ENCODE peak calls at places on chromosomes 5 and 9, in seven cellular contexts. V is left lung, Y is Karpas-422, A is colonic mucosa, G is neural progenitor cell, I is adrenal gland, K is H1. W is an unnamed sample. For H3K4me1, the result is how much of the 10 kb centered on the place peaks cover.

GRCh38 chr5:134175874-134176522 is 752 bp downstream of the SKP1 start:
- DNase-seq in G (no peak), Y (peak), V (no peak), K (no peak), I (peak), A (peak), W (peak)

GRCh38 chr5:92998456-92998855 is 582.6 kb downstream of the NR2F1-AS1 start:
- DNase-seq in K (no peak), V (no peak), Y (no peak), G (no peak), I (no peak), A (no peak), W (peak)

GRCh38 chr5:42650111-42650510 is 106.5 kb upstream of the CCDC152 start:
- DNase-seq in A (no peak), Y (no peak), K (no peak), G (no peak), I (no peak), V (no peak), W (no peak)

GRCh38 chr9:119868694-119869093 is 499.5 kb upstream of the BRINP1 start:
- DNase-seq in A (no peak), I (no peak), G (no peak), K (no peak), V (no peak), Y (no peak), W (no peak)

GRCh38 chr5:76500633-76501393 is 97.7 kb downstream of the IQGAP2 start:
- DNase-seq in A (no peak), Y (no peak), G (no peak), K (no peak), I (no peak), V (no peak), W (no peak)

GRCh38 chr5:58114324-58114723 is 345.6 kb downstream of the PLK2 start:
- DNase-seq in A (no peak), Y (no peak), V (no peak), G (no peak), K (no peak), I (no peak), W (no peak)

GRCh38 chr5:138229387-138229786 is 16.3 kb upstream of the CDC23 start:
- DNase-seq in Y (no peak), A (no peak), V (no peak), G (no peak), I (no peak), K (no peak), W (no peak)

GRCh38 chr9:94872921-94873511 is 146.5 kb downstream of the AOPEP start:
- DNase-seq in Y (no peak), A (no peak), K (no peak), V (no peak), I (no peak), G (no peak), W (no peak)

GRCh38 chr9:75903785-75904360 is 13.4 kb downstream of the PCSK5 start:
- DNase-seq in V (no peak), G (no peak), I (peak), Y (no peak), A (no peak), K (no peak), W (peak)

GRCh38 chr9:108956098-108956533 is 21.9 kb downstream of the ABITRAM start:
- DNase-seq in I (no peak), V (no peak), Y (no peak), A (no peak), K (no peak), G (no peak), W (no peak)

GRCh38 chr9:114507726-114508125 is 2.5 kb upstream of the WHRN start:
- DNase-seq in A (no peak), Y (peak), I (peak), K (no peak), V (no peak), G (peak), W (no peak)

GRCh38 chr5:111668713-111669112 is 88.3 kb downstream of the NREP start:
- DNase-seq in K (no peak), Y (no peak), V (no peak), I (no peak), G (no peak), A (no peak), W (no peak)

GRCh38 chr9:128625391-128626145 is 31.1 kb downstream of the DYNC2I2 start:
- DNase-seq in Y (no peak), K (no peak), A (peak), G (no peak), V (peak), I (peak), W (no peak)

GRCh38 chr9:36445800-36446361 is 45.8 kb upstream of the RNF38 start:
- DNase-seq in Y (no peak), K (no peak), V (no peak), I (no peak), A (no peak), G (no peak), W (no peak)

GRCh38 chr5:68738236-68738635 is 355.6 kb upstream of the SLC30A5 start:
- DNase-seq in K (no peak), G (no peak), Y (no peak), A (no peak), V (no peak), I (no peak), W (no peak)

GRCh38 chr9:92804727-92805126 is 40.1 kb upstream of the BICD2 start:
- DNase-seq in G (no peak), I (no peak), K (no peak), V (no peak), A (no peak), Y (no peak), W (no peak)

GRCh38 chr9:35756743-35757526 is 2.9 kb upstream of the MSMP start:
- DNase-seq in K (peak), I (peak), A (peak), V (peak), Y (peak), G (peak), W (no peak)

GRCh38 chr5:169796731-169797130 is 159.7 kb downstream of the DOCK2 start:
- DNase-seq in I (no peak), G (no peak), Y (no peak), V (no peak), K (no peak), A (no peak), W (no peak)

GRCh38 chr5:125528881-125529280 is 782.4 kb upstream of the ZNF608 start:
- DNase-seq in K (no peak), A (no peak), I (no peak), G (no peak), V (no peak), Y (no peak), W (no peak)

GRCh38 chr5:69335341-69335975 is 2.9 kb upstream of the CCDC125 start:
- DNase-seq in Y (no peak), V (no peak), A (no peak), G (no peak), I (no peak), K (no peak), W (no peak)

GRCh38 chr5:102792705-102793104 is 37.6 kb downstream of the PAM start:
- DNase-seq in A (no peak), V (no peak), G (no peak), Y (peak), K (no peak), I (no peak), W (no peak)

GRCh38 chr5:139399501-139400121 is 4.3 kb downstream of the SPATA24 start:
- DNase-seq in A (no peak), Y (no peak), G (no peak), I (no peak), K (no peak), V (no peak), W (no peak)

GRCh38 chr5:174514983-174515394 is 209.4 kb upstream of the MSX2 start:
- DNase-seq in K (no peak), A (no peak), G (peak), I (no peak), V (no peak), Y (no peak), W (no peak)

GRCh38 chr9:137097761-137098462 is 11.1 kb downstream of the MAN1B1 start:
- DNase-seq in V (peak), I (no peak), K (no peak), A (no peak), G (no peak), Y (no peak), W (no peak)

GRCh38 chr5:180811623-180812119 is 9.1 kb upstream of the MGAT1 start:
- DNase-seq in K (no peak), A (no peak), I (peak), Y (no peak), V (no peak), G (no peak), W (no peak)

GRCh38 chr9:110919609-110920008 is 118.7 kb downstream of the LPAR1 start:
- DNase-seq in A (no peak), Y (no peak), G (no peak), I (no peak), K (no peak), V (no peak), W (no peak)

GRCh38 chr5:124866355-124867063 is 120.1 kb upstream of the ZNF608 start:
- DNase-seq in V (no peak), K (no peak), G (no peak), I (no peak), Y (no peak), A (no peak), W (peak)

GRCh38 chr5:83925952-83926351 is 205.3 kb upstream of the HAPLN1 start:
- DNase-seq in Y (no peak), A (no peak), K (no peak), G (no peak), V (no peak), I (no peak), W (no peak)

GRCh38 chr9:133741716-133742115 is 3.6 kb upstream of the SARDH start:
- DNase-seq in A (no peak), I (no peak), G (no peak), V (no peak), K (no peak), Y (no peak), W (no peak)

GRCh38 chr5:17379188-17379951 is 118.7 kb upstream of the TAF11L2 start:
- DNase-seq in G (no peak), I (no peak), Y (no peak), A (no peak), K (no peak), V (no peak), W (peak)

GRCh38 chr5:153571157-153571556 is 80.7 kb downstream of the GRIA1 start:
- DNase-seq in K (no peak), V (no peak), Y (no peak), I (no peak), A (no peak), G (no peak), W (no peak)

GRCh38 chr5:147515269-147515668 is 5.4 kb upstream of the DPYSL3 start:
- DNase-seq in A (no peak), V (no peak), I (no peak), Y (peak), K (no peak), G (peak), W (no peak)

DNA sequence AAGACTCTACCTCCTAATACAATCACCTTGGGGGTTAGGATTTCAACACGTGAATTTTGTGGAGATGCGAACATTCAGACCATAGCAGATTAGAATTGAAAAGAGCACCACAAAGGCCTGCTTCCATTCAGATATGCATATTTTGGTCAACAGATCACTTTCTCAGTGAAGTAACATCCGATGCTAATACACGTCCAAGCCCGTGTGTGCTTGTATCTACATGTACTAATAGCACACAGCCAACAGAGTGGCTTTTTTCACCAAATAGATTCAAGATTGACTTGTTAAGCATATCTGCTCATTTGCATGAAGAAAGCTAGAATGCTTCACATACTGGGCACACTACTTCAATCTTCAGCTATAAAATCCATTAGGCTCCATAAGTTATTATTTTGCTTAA is 35.6 kb upstream of the SSBP2 start:
- DNase-seq in K (no peak), Y (no peak), V (no peak), A (no peak), G (no peak), I (no peak), W (no peak)
- H3K27ac ChIP-seq in K (no peak), Y (no peak), V (no peak), A (no peak), G (peak), I (no peak), W (no peak)

GRCh38 chr9:83186354-83186753 is 123.4 kb upstream of the RASEF start:
- DNase-seq in A (no peak), I (no peak), G (no peak), Y (no peak), V (peak), K (no peak), W (no peak)
- H3K4me3 ChIP-seq in A (no peak), I (no peak), G (peak), Y (no peak), V (no peak), K (peak), W (no peak)

DNA sequence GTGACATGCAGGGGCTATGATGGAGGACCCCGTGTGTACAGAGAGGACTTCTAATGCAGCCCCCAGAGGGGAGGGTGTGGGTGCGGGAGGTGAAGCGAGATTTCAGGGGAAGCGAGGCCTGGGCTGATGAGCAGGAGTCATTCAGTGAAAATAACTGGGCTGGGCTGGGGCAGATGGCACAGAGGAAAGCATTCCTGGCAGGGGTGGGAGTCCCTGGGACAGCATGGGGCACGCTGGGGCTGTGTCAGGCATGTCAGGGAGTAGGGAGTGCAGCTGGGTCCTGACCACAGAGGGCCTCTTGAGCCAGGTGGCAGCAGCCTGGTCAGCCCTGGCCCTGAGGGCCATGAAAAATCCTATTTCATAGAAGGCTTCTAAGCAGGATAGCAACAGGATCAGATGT is 36.6 kb downstream of the COL15A1 start:
- DNase-seq in Y (no peak), I (no peak), A (no peak), K (no peak), V (no peak), G (no peak), W (no peak)
- H3K4me1 ChIP-seq in Y (under half), I (under half), A (under half), K (under half), V (under half), G (under half), W (under half)

DNA sequence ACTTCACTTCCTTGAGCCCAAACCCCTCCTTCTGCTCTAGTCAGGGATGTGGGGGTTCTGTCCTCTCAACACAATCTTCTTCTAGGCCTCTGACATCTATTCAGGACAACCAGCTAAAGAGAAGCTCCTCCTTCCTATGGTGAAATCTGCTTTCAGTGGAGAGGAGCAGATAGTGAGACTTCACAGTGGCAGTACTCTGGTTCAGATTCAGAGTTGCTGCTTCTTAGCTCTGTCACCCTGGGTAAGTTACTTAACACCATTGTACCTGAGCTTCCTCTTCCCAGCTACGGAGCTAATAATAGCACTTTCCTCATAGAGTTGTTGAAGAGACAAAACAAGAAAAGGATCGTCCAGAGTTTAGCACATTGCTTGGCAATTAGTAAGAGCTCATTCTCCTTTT is 77.3 kb upstream of the LARP1 start:
- DNase-seq in G (no peak), I (no peak), Y (no peak), K (no peak), V (no peak), A (no peak), W (no peak)
- H3K27ac ChIP-seq in G (no peak), I (no peak), Y (no peak), K (no peak), V (no peak), A (no peak), W (no peak)